ENCODE peak calls at places on chromosomes 6 and 20, in eight cellular contexts. U is HFF-Myc, R is pancreas, P is Peyer's patch, A is MG63, L is astrocyte of the spinal cord, G is fibroblast of pulmonary artery, J is lung. Z is an unnamed sample.

GRCh38 chr6:56851541-56852248 is 103.2 kb upstream of the BEND6 start:
- DNase-seq in U (peak; percentile 81), R (no peak), P (no peak), A (peak; percentile 26), L (peak; percentile 91), G (peak; percentile 91), J (no peak), Z (peak; percentile 65)

GRCh38 chr20:18805881-18806280 is 7.7 kb upstream of the SCP2D1 start:
- DNase-seq in U (peak; percentile 4), R (no peak), P (no peak), A (no peak), L (no peak), G (no peak), J (no peak), Z (no peak)

GRCh38 chr6:148447521-148448230 is 105.0 kb downstream of the SASH1 start:
- DNase-seq in U (no peak), R (no peak), P (no peak), A (no peak), L (no peak), G (no peak), J (no peak), Z (no peak)

GRCh38 chr6:3292431-3293197 is 33.9 kb downstream of the PSMG4 start:
- DNase-seq in U (no peak), R (no peak), P (no peak), A (no peak), L (no peak), G (no peak), J (no peak), Z (no peak)

GRCh38 chr6:112933947-112934346 is 586.8 kb downstream of the RFPL4B start:
- DNase-seq in U (no peak), R (no peak), P (no peak), A (no peak), L (no peak), G (no peak), J (no peak), Z (no peak)

GRCh38 chr6:114733596-114733995 is 390.8 kb upstream of the HS3ST5 start:
- DNase-seq in U (no peak), R (no peak), P (no peak), A (no peak), L (no peak), G (no peak), J (no peak), Z (no peak)

GRCh38 chr6:5167501-5167900 is 82.4 kb downstream of the PPP1R3G start:
- DNase-seq in U (no peak), R (no peak), P (no peak), A (no peak), L (peak; percentile 25), G (peak; percentile 46), J (no peak), Z (no peak)

GRCh38 chr20:40659567-40659966 is 29.5 kb downstream of the MAFB start:
- DNase-seq in U (no peak), R (no peak), P (no peak), A (no peak), L (no peak), G (no peak), J (no peak), Z (no peak)

GRCh38 chr20:48339147-48339985 is 488.4 kb downstream of the PREX1 start:
- DNase-seq in U (peak; percentile 38), R (no peak), P (peak; percentile 22), A (peak; percentile 58), L (peak; percentile 71), G (peak; percentile 77), J (no peak), Z (no peak)

GRCh38 chr20:21173496-21174025 is 47.7 kb downstream of the KIZ start:
- DNase-seq in U (no peak), R (no peak), P (no peak), A (no peak), L (no peak), G (peak; percentile 57), J (no peak), Z (no peak)

GRCh38 chr6:36067374-36068011 is 39.9 kb downstream of the MAPK14 start:
- DNase-seq in U (no peak), R (no peak), P (no peak), A (no peak), L (peak; percentile 9), G (peak; percentile 38), J (no peak), Z (no peak)

GRCh38 chr6:19399406-19399805 is 437.8 kb upstream of the ID4 start:
- DNase-seq in U (no peak), R (no peak), P (no peak), A (peak; percentile 53), L (peak; percentile 83), G (peak; percentile 59), J (no peak), Z (no peak)

GRCh38 chr6:47196113-47196512 is 113.6 kb downstream of the TNFRSF21 start:
- DNase-seq in U (no peak), R (no peak), P (no peak), A (no peak), L (no peak), G (no peak), J (no peak), Z (no peak)

GRCh38 chr6:47202638-47203037 is 107.1 kb downstream of the TNFRSF21 start:
- DNase-seq in U (no peak), R (no peak), P (no peak), A (no peak), L (no peak), G (no peak), J (no peak), Z (no peak)

GRCh38 chr6:47200536-47201334 is 109.0 kb downstream of the TNFRSF21 start:
- DNase-seq in U (no peak), R (no peak), P (no peak), A (no peak), L (no peak), G (no peak), J (no peak), Z (no peak)

GRCh38 chr6:47195251-47195650 is 114.5 kb downstream of the TNFRSF21 start:
- DNase-seq in U (no peak), R (no peak), P (no peak), A (no peak), L (no peak), G (peak; percentile 81), J (no peak), Z (no peak)

DNA sequence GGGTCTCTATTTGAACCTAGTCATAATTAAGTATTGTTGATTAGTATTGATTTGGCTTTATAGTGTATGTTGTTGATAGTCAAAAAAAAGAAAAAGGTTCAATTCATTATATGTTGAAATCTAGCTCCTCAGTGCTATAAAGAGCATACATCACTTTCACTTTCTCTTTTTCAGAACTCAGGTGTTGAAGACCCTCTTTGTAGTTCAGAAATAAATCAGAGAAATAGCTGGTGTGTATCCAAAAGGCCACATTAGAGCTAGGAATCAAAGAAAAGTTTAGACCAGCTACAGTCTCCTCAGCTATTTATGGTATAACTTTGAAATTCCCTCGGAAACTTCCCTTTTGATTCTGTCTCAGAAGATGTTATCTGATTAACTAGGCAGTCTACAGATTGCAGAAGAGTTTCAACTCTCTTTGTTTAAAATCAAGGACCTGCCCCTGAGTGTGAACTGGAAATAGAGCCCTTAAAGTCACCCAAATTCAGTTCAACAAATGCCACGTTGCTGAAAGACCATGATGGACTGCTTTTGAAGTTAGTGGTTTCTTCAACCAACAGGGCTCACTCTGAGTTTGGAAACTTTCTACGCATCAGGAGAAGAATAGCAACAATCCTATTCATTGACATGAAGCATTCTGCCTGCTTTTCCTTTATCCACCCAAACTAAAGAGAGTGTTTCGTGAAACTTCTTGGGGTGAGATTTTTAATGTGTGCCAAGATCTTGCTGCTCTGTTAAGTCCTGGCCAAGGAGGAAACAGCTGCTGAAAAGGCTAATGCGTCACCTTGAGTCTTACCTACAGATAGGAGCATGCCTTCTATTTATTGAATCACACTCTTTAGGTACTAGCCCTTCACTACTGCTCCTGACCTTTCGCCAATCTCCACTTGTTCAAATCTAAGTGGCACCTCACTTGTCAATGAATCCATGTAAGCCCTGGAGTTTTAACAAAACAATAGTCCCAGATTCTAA is 111.7 kb downstream of the TNFRSF21 start:
- DNase-seq in U (no peak), R (no peak), P (no peak), A (no peak), L (no peak), G (no peak), J (no peak), Z (no peak)
- H3K4me3 ChIP-seq in U (no peak overlapping the region), R (no peak overlapping the region), P (no peak overlapping the region), A (peak overlapping the region; percentile 25), L (no peak overlapping the region), G (no peak overlapping the region), J (no peak overlapping the region), Z (no peak overlapping the region)

GRCh38 chr6:131575834-131576478 is 2.9 kb downstream of the ARG1 start:
- DNase-seq in U (no peak), R (no peak), P (no peak), A (no peak), L (no peak), G (no peak), J (no peak), Z (no peak)

GRCh38 chr6:131574133-131574532 is 1.1 kb downstream of the ARG1 start:
- DNase-seq in U (no peak), R (no peak), P (no peak), A (no peak), L (no peak), G (no peak), J (no peak), Z (no peak)

GRCh38 chr6:131574686-131575085 is 1.7 kb downstream of the ARG1 start:
- DNase-seq in U (no peak), R (no peak), P (no peak), A (no peak), L (no peak), G (no peak), J (no peak), Z (no peak)

DNA sequence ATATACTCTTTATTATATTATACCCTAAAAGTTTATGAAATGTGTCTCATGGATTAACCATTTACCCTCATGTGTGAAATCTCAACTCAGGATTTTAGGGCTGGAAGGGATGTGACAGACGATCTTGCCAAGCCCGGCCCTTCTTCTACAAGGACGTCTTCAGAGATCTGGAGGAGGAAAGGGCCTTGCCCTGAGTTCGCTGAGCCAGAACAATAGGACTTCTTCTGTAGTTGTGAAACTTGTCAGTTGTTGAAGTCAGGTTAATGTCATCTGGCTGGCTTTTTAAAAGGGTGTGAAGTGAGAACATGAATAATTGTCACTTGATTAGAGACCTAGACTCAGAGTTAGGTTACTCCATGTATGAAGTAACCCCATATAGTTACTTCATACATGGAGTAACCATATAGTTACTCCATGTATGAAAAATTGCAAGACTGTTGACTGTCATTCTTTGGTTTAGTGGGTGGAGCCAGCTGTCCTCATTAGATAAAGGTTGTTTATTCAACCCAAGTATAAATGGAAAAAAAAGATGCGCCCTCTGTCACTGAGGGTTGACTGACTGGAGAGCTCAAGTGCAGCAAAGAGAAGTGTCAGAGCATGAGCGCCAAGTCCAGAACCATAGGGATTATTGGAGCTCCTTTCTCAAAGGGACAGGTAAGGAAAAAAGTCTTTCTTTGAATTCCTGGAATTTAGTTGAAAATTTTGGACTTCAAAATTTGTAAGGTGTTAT is at the start of gene ARG1:
- DNase-seq in U (no peak), R (no peak), P (no peak), A (no peak), L (no peak), G (no peak), J (no peak), Z (no peak)
- H3K4me3 ChIP-seq in U (no peak within 1 kb of the TSS), R (no peak within 1 kb of the TSS), P (no peak within 1 kb of the TSS), A (no peak within 1 kb of the TSS), L (no peak within 1 kb of the TSS), G (no peak within 1 kb of the TSS), J (no peak within 1 kb of the TSS), Z (no peak within 1 kb of the TSS)

GRCh38 chr20:45294003-45294368 is 12.7 kb upstream of the RBPJL start:
- DNase-seq in U (no peak), R (no peak), P (no peak), A (no peak), L (no peak), G (no peak), J (no peak), Z (no peak)
- H3K4me3 ChIP-seq in U (peak overlapping the region; percentile 49), R (no peak overlapping the region), P (peak overlapping the region; percentile 47), A (peak overlapping the region; percentile 58), L (peak overlapping the region; percentile 45), G (no peak overlapping the region), J (no peak overlapping the region), Z (no peak overlapping the region)

GRCh38 chr6:134435814-134436280 is 117.9 kb upstream of the SGK1 start:
- DNase-seq in U (no peak), R (no peak), P (no peak), A (no peak), L (no peak), G (no peak), J (no peak), Z (no peak)
- H3K4me3 ChIP-seq in U (no peak overlapping the region), R (no peak overlapping the region), P (no peak overlapping the region), A (peak overlapping the region; percentile 19), L (no peak overlapping the region), G (no peak overlapping the region), J (no peak overlapping the region), Z (peak overlapping the region; percentile 16)